ENCODE peak calls at places on chromosomes 11 and 22, in nine cellular contexts. C is adrenal gland, F is prostate gland, M is tibial nerve, Q is ovary, J is A549, X is heart left ventricle, H is HCT116, W is stomach. V is an unnamed sample.

GRCh38 chr11:77592727-77593126 is 3.0 kb downstream of the AQP11 start:
- DNase-seq in C (no peak), F (no peak), M (no peak), Q (no peak), J (no peak), X (no peak), H (no peak), W (no peak), V (no peak)

GRCh38 chr11:68090706-68091105 is 30.5 kb downstream of the CHKA start:
- DNase-seq in C (peak), F (peak), M (no peak), Q (no peak), J (no peak), X (no peak), H (no peak), W (no peak), V (no peak)

GRCh38 chr11:6604081-6604626 is 580 bp downstream of the ILK start:
- DNase-seq in C (no peak), F (peak), M (peak), Q (peak), J (peak), X (peak), H (no peak), W (peak), V (peak)

GRCh38 chr11:67278135-67278938 is 10.8 kb upstream of the ANKRD13D start:
- DNase-seq in C (no peak), F (no peak), M (no peak), Q (no peak), J (no peak), X (peak), H (no peak), W (no peak), V (no peak)

GRCh38 chr11:2891901-2892214 is 6.3 kb upstream of the CDKN1C start:
- DNase-seq in C (peak), F (no peak), M (no peak), Q (peak), J (no peak), X (peak), H (no peak), W (peak), V (peak)

GRCh38 chr22:32985899-32986772 is 72.0 kb downstream of the SYN3 start:
- DNase-seq in C (peak), F (peak), M (peak), Q (peak), J (peak), X (no peak), H (peak), W (peak), V (peak)

GRCh38 chr11:62889484-62890437 is 9.1 kb downstream of the SLC3A2 start:
- DNase-seq in C (no peak), F (no peak), M (no peak), Q (no peak), J (peak), X (no peak), H (no peak), W (no peak), V (no peak)

GRCh38 chr11:94708642-94709041 is 59.5 kb upstream of the AMOTL1 start:
- DNase-seq in C (no peak), F (peak), M (no peak), Q (no peak), J (no peak), X (no peak), H (no peak), W (no peak), V (no peak)

GRCh38 chr22:32627091-32627490 is 152.5 kb downstream of the FBXO7 start:
- DNase-seq in C (no peak), F (no peak), M (no peak), Q (no peak), J (no peak), X (peak), H (no peak), W (no peak), V (no peak)

GRCh38 chr11:94325681-94326080 is 21.3 kb downstream of the IZUMO1R start:
- DNase-seq in C (no peak), F (no peak), M (no peak), Q (no peak), J (peak), X (no peak), H (peak), W (peak), V (no peak)

GRCh38 chr11:34395916-34396555 is 38.2 kb upstream of the ABTB2 start:
- DNase-seq in C (no peak), F (peak), M (no peak), Q (no peak), J (peak), X (no peak), H (no peak), W (no peak), V (no peak)

GRCh38 chr11:105298174-105298573 is 158.6 kb upstream of the CARD18 start:
- DNase-seq in C (no peak), F (no peak), M (no peak), Q (no peak), J (no peak), X (no peak), H (no peak), W (no peak), V (no peak)

DNA sequence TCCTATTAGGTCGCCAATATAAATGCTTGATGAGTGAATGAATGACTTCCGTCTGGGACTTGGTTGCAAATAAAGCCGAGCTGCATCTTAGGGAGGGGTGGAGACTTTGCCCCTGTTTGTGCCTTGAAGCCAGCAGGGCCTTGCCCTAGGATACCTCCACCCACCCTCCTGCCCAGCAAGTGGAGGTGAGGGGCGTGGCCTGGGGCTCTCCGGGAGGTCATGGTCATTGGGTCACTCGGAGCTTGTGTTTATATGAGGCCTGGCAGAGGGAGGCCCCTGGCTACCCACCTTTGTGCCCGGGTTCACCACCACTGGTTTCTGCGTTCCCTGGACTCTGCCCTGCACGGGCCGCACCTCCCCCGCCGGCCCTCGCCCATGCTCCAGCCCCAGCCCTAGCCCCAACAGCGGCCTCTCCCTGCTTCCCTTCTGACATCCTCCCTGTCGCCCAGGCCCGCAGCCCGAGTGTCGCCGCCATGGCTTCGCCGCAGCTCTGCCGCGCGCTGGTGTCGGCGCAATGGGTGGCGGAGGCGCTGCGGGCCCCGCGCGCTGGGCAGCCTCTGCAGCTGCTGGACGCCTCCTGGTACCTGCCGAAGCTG is 4.3 kb downstream of the MPST start:
- DNase-seq in C (no peak), F (no peak), M (no peak), Q (no peak), J (no peak), X (no peak), H (no peak), W (no peak), V (no peak)
- TF ChIP-seq POLR2A in C (no peak), F (no peak), M (no peak), Q (no peak), J (no peak), X (no peak), H (no peak), W (no peak), V (no peak)

DNA sequence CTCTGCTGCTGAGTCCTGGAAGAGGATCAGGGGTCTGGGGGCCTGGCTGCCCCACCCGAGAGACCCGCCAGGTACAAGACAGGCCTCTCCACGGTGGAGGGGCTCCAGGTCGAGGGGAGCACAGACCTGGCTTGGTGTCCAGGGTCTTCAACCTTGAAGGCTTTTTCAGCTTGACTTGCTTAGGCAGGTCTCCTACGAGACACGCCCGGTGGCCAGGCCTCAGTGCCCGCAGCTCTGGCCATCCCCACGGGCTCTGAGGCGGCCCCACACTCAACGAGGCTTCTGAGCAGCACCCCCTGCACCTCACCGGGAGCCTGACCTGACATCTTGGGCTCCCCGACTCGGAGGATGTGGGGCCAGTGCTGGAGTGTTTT is 6.6 kb upstream of the PLXNB2 start:
- DNase-seq in C (no peak), F (no peak), M (no peak), Q (no peak), J (no peak), X (no peak), H (no peak), W (no peak), V (no peak)
- H3K27ac ChIP-seq in C (no peak), F (no peak), M (no peak), Q (no peak), J (no peak), X (no peak), H (no peak), W (peak), V (no peak)

GRCh38 chr11:119048644-119049043 is 8.4 kb downstream of the HYOU1 start:
- DNase-seq in C (no peak), F (no peak), M (no peak), Q (no peak), J (no peak), X (no peak), H (no peak), W (no peak), V (no peak)

GRCh38 chr11:119052163-119052814 is 4.7 kb downstream of the HYOU1 start:
- DNase-seq in C (no peak), F (no peak), M (no peak), Q (no peak), J (no peak), X (no peak), H (no peak), W (no peak), V (no peak)

GRCh38 chr11:119049081-119049480 is 7.9 kb downstream of the HYOU1 start:
- DNase-seq in C (no peak), F (no peak), M (no peak), Q (no peak), J (no peak), X (no peak), H (no peak), W (no peak), V (no peak)

GRCh38 chr11:119054418-119054817 is 2.6 kb downstream of the HYOU1 start:
- DNase-seq in C (no peak), F (no peak), M (no peak), Q (no peak), J (no peak), X (no peak), H (no peak), W (no peak), V (no peak)

GRCh38 chr11:119051440-119052162 is 5.4 kb downstream of the HYOU1 start:
- DNase-seq in C (no peak), F (no peak), M (no peak), Q (no peak), J (no peak), X (no peak), H (no peak), W (no peak), V (no peak)
- TF ChIP-seq POLR2A in C (no peak), F (no peak), M (no peak), Q (no peak), J (no peak), X (no peak), H (no peak), W (no peak), V (no peak)

GRCh38 chr11:19866037-19866436 is 153.4 kb downstream of the NAV2 start:
- DNase-seq in C (no peak), F (no peak), M (no peak), Q (no peak), J (no peak), X (no peak), H (no peak), W (no peak), V (no peak)

GRCh38 chr11:19861171-19861570 is 148.5 kb downstream of the NAV2 start:
- DNase-seq in C (no peak), F (no peak), M (no peak), Q (no peak), J (no peak), X (no peak), H (no peak), W (no peak), V (no peak)

GRCh38 chr11:19867064-19867463 is 154.4 kb downstream of the NAV2 start:
- DNase-seq in C (no peak), F (no peak), M (no peak), Q (no peak), J (no peak), X (no peak), H (no peak), W (no peak), V (no peak)

GRCh38 chr11:19868281-19868821 is 155.7 kb downstream of the NAV2 start:
- DNase-seq in C (no peak), F (peak), M (peak), Q (no peak), J (no peak), X (no peak), H (no peak), W (no peak), V (no peak)

GRCh38 chr11:19864141-19865120 is 151.8 kb downstream of the NAV2 start:
- DNase-seq in C (no peak), F (no peak), M (no peak), Q (no peak), J (no peak), X (no peak), H (no peak), W (no peak), V (no peak)
- H3K27ac ChIP-seq in C (no peak), F (no peak), M (peak), Q (no peak), J (no peak), X (no peak), H (no peak), W (no peak), V (no peak)

GRCh38 chr22:49948958-49949913 is 11.3 kb upstream of the PIM3 start:
- DNase-seq in C (no peak), F (peak), M (no peak), Q (no peak), J (no peak), X (no peak), H (no peak), W (peak), V (no peak)
- TF ChIP-seq POLR2A in C (no peak), F (peak), M (no peak), Q (no peak), J (no peak), X (no peak), H (no peak), W (peak), V (no peak)

GRCh38 chr11:130477646-130478203 is 29.3 kb downstream of the ADAMTS15 start:
- DNase-seq in C (no peak), F (no peak), M (peak), Q (no peak), J (no peak), X (no peak), H (no peak), W (no peak), V (no peak)
- H3K27ac ChIP-seq in C (peak), F (no peak), M (peak), Q (peak), J (peak), X (peak), H (no peak), W (peak), V (peak)

DNA sequence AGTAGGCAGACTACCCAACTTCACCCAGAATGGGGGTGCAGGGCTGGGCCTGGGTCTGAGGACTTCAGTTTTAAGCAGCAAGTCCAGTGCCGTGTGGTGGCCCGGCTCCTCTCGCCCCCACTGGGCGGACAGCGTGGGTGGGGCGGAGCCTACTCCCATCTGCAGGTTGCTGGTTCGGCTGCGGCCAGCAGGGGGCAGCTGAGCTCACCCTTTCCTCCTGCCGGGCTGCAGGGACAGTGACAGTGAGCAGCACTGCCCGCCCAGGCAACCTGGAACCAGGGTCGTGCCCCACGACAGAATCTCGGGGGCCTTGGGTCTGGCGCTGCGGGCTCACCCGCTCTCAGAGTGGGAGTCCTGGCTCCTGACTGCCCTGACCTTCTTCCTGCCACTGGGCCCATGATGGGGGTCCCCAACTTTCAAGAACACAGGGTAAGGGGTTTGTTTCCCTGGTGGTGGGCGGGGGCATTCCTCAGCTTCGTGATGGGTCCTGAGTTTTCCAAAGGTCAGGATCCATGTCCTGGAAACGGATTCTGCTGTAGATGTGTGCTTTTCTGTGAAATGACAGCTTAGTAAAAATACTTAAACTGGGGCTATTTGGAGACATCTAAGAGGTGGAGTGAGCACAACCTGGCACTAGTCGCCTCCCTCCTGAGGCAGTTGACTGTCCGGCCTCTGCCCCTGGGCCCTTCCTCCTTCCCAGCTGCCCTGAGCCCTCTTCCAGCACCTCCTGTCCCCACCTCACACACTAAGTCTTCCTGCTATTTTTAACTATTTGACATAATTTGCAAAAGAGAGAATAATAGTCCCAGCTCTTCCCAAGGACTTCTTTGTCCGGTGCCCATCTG is 6.0 kb upstream of the NEAT1 start:
- DNase-seq in C (peak), F (peak), M (peak), Q (peak), J (peak), X (peak), H (peak), W (peak), V (peak)
- TF ChIP-seq POLR2A in C (peak), F (peak), M (peak), Q (peak), J (peak), X (no peak), H (no peak), W (no peak), V (no peak)

GRCh38 chr22:29912605-29913398 is 29.8 kb downstream of the MTMR3 start:
- DNase-seq in C (no peak), F (no peak), M (no peak), Q (no peak), J (no peak), X (no peak), H (no peak), W (no peak), V (no peak)
- H3K27ac ChIP-seq in C (no peak), F (no peak), M (no peak), Q (no peak), J (no peak), X (peak), H (no peak), W (peak), V (no peak)

GRCh38 chr11:57324886-57325734 is at the start of gene TNKS1BP1:
- DNase-seq in C (peak), F (peak), M (peak), Q (peak), J (peak), X (peak), H (peak), W (peak), V (peak)

GRCh38 chr11:57322881-57323467 is 1.8 kb downstream of the TNKS1BP1 start:
- DNase-seq in C (no peak), F (no peak), M (no peak), Q (no peak), J (no peak), X (no peak), H (no peak), W (no peak), V (no peak)

GRCh38 chr11:57325735-57326048 is 940 bp upstream of the TNKS1BP1 start:
- DNase-seq in C (no peak), F (peak), M (no peak), Q (no peak), J (peak), X (no peak), H (no peak), W (peak), V (peak)

GRCh38 chr11:57323503-57324153 is 1.1 kb downstream of the TNKS1BP1 start:
- DNase-seq in C (no peak), F (no peak), M (no peak), Q (peak), J (peak), X (no peak), H (no peak), W (no peak), V (peak)

DNA sequence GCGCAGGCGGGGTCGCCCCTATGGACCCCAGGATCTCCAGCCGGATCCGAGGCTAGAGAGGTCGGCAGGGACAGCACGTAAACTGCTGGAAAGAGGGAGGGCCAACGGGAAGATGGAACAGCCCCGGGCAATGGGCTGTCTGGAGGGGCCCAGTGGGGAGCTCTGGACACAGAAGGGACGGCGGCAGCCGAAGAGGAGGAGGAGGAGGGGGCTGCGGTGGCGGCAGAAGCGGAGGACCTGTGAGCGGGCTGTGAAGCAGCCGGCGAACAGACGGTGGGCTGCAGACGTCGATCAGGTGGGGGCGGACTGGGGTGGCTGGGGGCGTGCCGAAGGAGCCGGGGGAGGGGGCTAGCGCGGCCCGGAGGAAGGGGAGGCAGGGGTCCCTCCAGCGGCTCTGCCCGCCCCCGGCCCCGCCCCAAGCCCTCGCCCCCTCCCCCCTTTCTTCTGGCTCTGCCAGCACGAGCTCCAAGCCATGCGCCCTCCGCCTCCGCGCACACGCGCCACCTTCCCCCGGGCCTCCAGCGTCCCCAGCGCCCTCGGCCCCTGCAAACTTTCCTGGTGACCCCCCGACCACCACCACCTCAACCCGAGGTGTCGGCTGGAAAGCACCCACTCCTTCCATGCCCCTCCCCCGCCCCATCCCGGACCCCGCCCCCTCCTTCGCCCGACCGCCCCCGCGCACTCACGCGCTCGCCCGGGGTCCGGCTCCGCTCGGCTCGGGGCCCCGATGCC is 432 bp downstream of the TNKS1BP1 start:
- DNase-seq in C (peak), F (peak), M (no peak), Q (peak), J (peak), X (no peak), H (no peak), W (peak), V (peak)
- TF ChIP-seq POLR2A in C (no peak), F (no peak), M (no peak), Q (no peak), J (no peak), X (no peak), H (no peak), W (no peak), V (no peak)

GRCh38 chr11:22711880-22712279 is 45.5 kb downstream of the GAS2 start:
- DNase-seq in C (no peak), F (no peak), M (no peak), Q (no peak), J (no peak), X (no peak), H (no peak), W (peak), V (no peak)
- H3K27ac ChIP-seq in C (no peak), F (no peak), M (no peak), Q (no peak), J (no peak), X (no peak), H (no peak), W (no peak), V (no peak)